ENCODE peak calls at places on chromosome 12, in seven cellular contexts. X is upper lobe of left lung, Z is ovary, I is tibial nerve, F is K562, L is A549, O is H1. A is an unnamed sample.
A peak's percentile ranks its signal among the peaks of the same experiment; 100 is the strongest.

GRCh38 chr12:123115409-123116111 is 35.3 kb downstream of the PITPNM2 start:
- DNase-seq in I (peak; percentile 49), X (no peak), O (no peak), F (no peak), L (no peak), Z (peak; percentile 82), A (no peak)

GRCh38 chr12:128365831-128366231 is 98.9 kb downstream of the TMEM132C start:
- DNase-seq in Z (no peak), L (no peak), O (peak; percentile 54), F (no peak), I (no peak), X (peak; percentile 68), A (no peak)

GRCh38 chr12:64781374-64782029 is 22.3 kb upstream of the GNS start:
- DNase-seq in L (no peak), F (no peak), I (no peak), O (no peak), X (no peak), Z (no peak), A (no peak)

GRCh38 chr12:56678852-56679251 is 9.2 kb downstream of the PTGES3 start:
- DNase-seq in Z (no peak), L (no peak), I (no peak), O (no peak), F (no peak), X (no peak), A (no peak)

GRCh38 chr12:121613424-121613823 is 12.9 kb upstream of the ORAI1 start:
- DNase-seq in F (no peak), I (no peak), L (no peak), O (no peak), X (no peak), Z (no peak), A (no peak)

GRCh38 chr12:69739287-69740191 is 879 bp downstream of the RAB3IP start:
- DNase-seq in O (peak; percentile 64), I (no peak), X (peak; percentile 93), Z (peak; percentile 23), L (peak; percentile 48), F (no peak), A (no peak)

GRCh38 chr12:102120564-102120873 is 536 bp downstream of the PARPBP start:
- DNase-seq in L (no peak), O (no peak), I (no peak), Z (no peak), X (no peak), F (no peak), A (no peak)

GRCh38 chr12:120080043-120080400 is 36.5 kb downstream of the RAB35 start:
- DNase-seq in O (no peak), I (no peak), L (no peak), F (no peak), X (no peak), Z (no peak), A (no peak)

GRCh38 chr12:103401421-103401820 is 94.3 kb downstream of the C12orf42 start:
- DNase-seq in F (no peak), I (no peak), X (no peak), O (no peak), L (peak; percentile 62), Z (no peak), A (no peak)

GRCh38 chr12:115251727-115252126 is 567.8 kb upstream of the TBX3 start:
- DNase-seq in I (no peak), O (no peak), L (no peak), Z (no peak), F (no peak), X (no peak), A (no peak)

GRCh38 chr12:25438638-25439037 is 114.4 kb downstream of the LMNTD1 start:
- DNase-seq in X (no peak), F (no peak), L (no peak), Z (no peak), I (no peak), O (no peak), A (no peak)

GRCh38 chr12:104347374-104348075 is 44.0 kb downstream of the EID3 start:
- DNase-seq in X (no peak), F (no peak), L (peak; percentile 51), O (no peak), I (no peak), Z (no peak), A (no peak)

GRCh38 chr12:7512528-7512927 is 9.0 kb upstream of the CD163 start:
- DNase-seq in I (no peak), Z (no peak), O (no peak), F (no peak), L (peak; percentile 67), X (no peak), A (no peak)

GRCh38 chr12:57151741-57152407 is 4.5 kb upstream of the LRP1-AS start:
- DNase-seq in O (no peak), L (no peak), X (peak; percentile 59), I (peak; percentile 71), F (no peak), Z (peak; percentile 89), A (no peak)

GRCh38 chr12:3130053-3130805 is 53.0 kb downstream of the TSPAN9 start:
- DNase-seq in O (no peak), X (no peak), L (no peak), I (no peak), F (no peak), Z (no peak), A (no peak)

GRCh38 chr12:84973026-84973425 is 60.4 kb upstream of the SLC6A15 start:
- DNase-seq in F (no peak), X (no peak), Z (no peak), O (no peak), I (no peak), L (no peak), A (no peak)

GRCh38 chr12:56007148-56007891 is 10.2 kb downstream of the SUOX start:
- DNase-seq in X (peak; percentile 94), Z (peak; percentile 89), O (peak; percentile 94), F (peak; percentile 96), L (peak; percentile 88), I (peak; percentile 63), A (peak; percentile 94)

GRCh38 chr12:116454076-116454475 is 105.1 kb upstream of the MAP1LC3B2 start:
- DNase-seq in Z (no peak), I (no peak), O (no peak), F (no peak), L (no peak), X (no peak), A (no peak)

GRCh38 chr12:116456307-116456641 is 102.9 kb upstream of the MAP1LC3B2 start:
- DNase-seq in L (no peak), F (no peak), I (no peak), O (no peak), Z (no peak), X (no peak), A (no peak)

GRCh38 chr12:116454950-116455447 is 104.2 kb upstream of the MAP1LC3B2 start:
- DNase-seq in L (peak; percentile 91), F (no peak), X (no peak), O (no peak), Z (no peak), I (no peak), A (no peak)

GRCh38 chr12:116456683-116457082 is 102.5 kb upstream of the MAP1LC3B2 start:
- DNase-seq in F (no peak), X (no peak), L (peak; percentile 52), O (no peak), I (no peak), Z (no peak), A (no peak)

GRCh38 chr12:116455540-116456306 is 103.5 kb upstream of the MAP1LC3B2 start:
- DNase-seq in Z (peak; percentile 84), X (no peak), O (no peak), F (peak; percentile 61), L (peak; percentile 93), I (peak; percentile 74), A (peak; percentile 96)
- TF ChIP-seq EP300 in Z (peak; percentile 57), X (peak; percentile 49), O (no peak), F (no peak), L (no peak), I (peak; percentile 71), A (peak; percentile 80)

DNA sequence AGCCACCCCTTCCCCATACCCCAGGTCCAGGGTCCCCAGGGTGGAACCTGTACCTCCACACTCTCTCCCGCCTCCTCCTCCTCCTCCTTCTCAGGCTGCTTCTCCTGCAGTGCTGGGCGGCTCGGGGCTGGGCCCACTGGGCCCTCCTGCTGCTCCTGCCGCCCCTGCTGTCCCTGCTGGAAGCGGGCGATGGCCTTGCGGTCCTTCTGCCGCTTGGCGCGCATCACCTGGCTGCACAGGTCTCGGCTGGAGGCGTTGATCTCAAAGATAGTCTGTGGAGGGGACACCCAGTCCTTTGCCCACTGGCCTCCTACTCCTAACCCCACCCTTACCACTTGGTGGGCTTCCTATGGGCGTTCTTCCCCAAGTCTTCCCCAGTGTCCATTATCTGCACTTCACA is 14.5 kb downstream of the CFAP73 start:
- DNase-seq in I (no peak), Z (no peak), L (no peak), X (peak; percentile 66), O (no peak), F (no peak), A (no peak)
- H3K4me3 ChIP-seq in I (no peak overlapping the region), Z (no peak overlapping the region), L (no peak overlapping the region), X (no peak overlapping the region), O (no peak overlapping the region), F (no peak overlapping the region), A (no peak overlapping the region)

GRCh38 chr12:76078748-76079147 is 5.7 kb downstream of the NAP1L1 start:
- DNase-seq in I (no peak), X (no peak), L (no peak), O (no peak), Z (no peak), F (no peak), A (no peak)

GRCh38 chr12:76083246-76083735 is 1.2 kb downstream of the NAP1L1 start:
- DNase-seq in Z (no peak), O (no peak), L (no peak), I (no peak), X (no peak), F (no peak), A (no peak)

GRCh38 chr12:76080017-76080728 is 4.3 kb downstream of the NAP1L1 start:
- DNase-seq in I (no peak), O (no peak), Z (no peak), X (no peak), L (no peak), F (no peak), A (no peak)

GRCh38 chr12:76081909-76082308 is 2.6 kb downstream of the NAP1L1 start:
- DNase-seq in Z (no peak), I (no peak), F (no peak), X (no peak), L (no peak), O (no peak), A (no peak)

DNA sequence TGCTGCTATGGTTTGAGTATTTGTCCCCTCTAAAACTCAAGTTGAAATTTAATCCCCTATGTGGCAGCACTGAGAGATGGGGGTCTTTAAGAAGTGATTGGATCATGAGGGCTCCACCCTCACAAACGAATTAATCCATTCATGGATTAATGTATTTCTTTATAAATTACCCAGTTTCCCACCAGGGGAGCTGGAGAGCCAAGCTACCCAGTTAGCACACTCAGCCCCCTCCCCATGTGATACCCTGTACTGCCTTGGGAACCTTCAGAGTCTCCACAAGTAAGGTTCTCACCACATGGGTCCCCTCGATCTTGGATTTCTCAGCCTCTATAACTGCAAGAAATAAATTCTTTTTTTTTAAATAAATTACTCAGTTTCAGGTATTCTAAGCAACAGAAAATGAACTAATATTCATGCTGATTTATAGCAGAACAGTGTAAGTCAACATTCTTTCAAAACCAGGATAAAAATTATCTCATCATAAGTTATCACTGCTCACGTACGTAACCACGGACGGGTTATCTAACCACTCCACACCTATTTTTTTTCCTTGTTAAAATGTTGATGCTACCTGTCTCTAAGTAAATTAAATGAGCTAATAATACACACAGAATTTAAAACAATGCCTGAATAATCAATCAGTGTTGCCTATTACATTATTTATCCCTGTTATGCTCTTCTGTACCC is 3.6 kb downstream of the NAP1L1 start:
- DNase-seq in X (no peak), I (no peak), O (no peak), Z (no peak), F (no peak), L (peak; percentile 37), A (no peak)
- TF ChIP-seq CTCF in X (no peak), I (no peak), O (peak; percentile 27), Z (no peak), F (peak; percentile 42), L (no peak), A (no peak)

GRCh38 chr12:29066061-29066588 is 83.0 kb upstream of the FAR2 start:
- DNase-seq in O (no peak), F (no peak), L (no peak), I (no peak), X (no peak), Z (no peak), A (no peak)
- TF ChIP-seq EP300 in O (no peak), F (no peak), L (no peak), I (no peak), X (no peak), Z (no peak), A (no peak)